ENCODE peak calls at places on chromosomes 1 and 21, in five cellular contexts. K, X, H, Y and P are unnamed samples.
A peak's percentile ranks its signal among the peaks of the same experiment; 100 is the strongest.

GRCh38 chr1:71829346-71829745 is 453.0 kb downstream of the NEGR1 start:
- DNase-seq in Y (no peak), K (no peak), X (no peak), H (no peak), P (no peak)

GRCh38 chr1:185539277-185539943 is 194.8 kb upstream of the HMCN1 start:
- DNase-seq in X (no peak), Y (no peak), H (no peak), K (no peak), P (no peak)

GRCh38 chr1:149888160-149888998 is 11.0 kb upstream of the BOLA1 start:
- DNase-seq in K (peak; percentile 67), Y (peak; percentile 82), H (peak; percentile 91), X (peak; percentile 87), P (peak; percentile 66)

GRCh38 chr21:46118871-46119564 is 21.1 kb downstream of the COL6A2 start:
- DNase-seq in K (no peak), H (no peak), X (no peak), Y (peak; percentile 22), P (no peak)

GRCh38 chr1:40892354-40892753 is 30.2 kb upstream of the CITED4 start:
- DNase-seq in H (no peak), Y (no peak), X (no peak), K (no peak), P (no peak)

GRCh38 chr1:53430779-53431178 is 28.4 kb upstream of the DMRTB1 start:
- DNase-seq in H (no peak), X (no peak), K (no peak), Y (no peak), P (no peak)

GRCh38 chr1:96533820-96534219 is 187.8 kb upstream of the PTBP2 start:
- DNase-seq in X (no peak), K (no peak), Y (no peak), H (no peak), P (no peak)

GRCh38 chr1:169495050-169495740 is 9.5 kb upstream of the SLC19A2 start:
- DNase-seq in X (no peak), Y (no peak), K (no peak), H (peak; percentile 23), P (no peak)

GRCh38 chr1:83508485-83509151 is 490.3 kb downstream of the TTLL7 start:
- DNase-seq in Y (peak; percentile 24), H (peak; percentile 87), K (peak; percentile 13), X (no peak), P (peak; percentile 94)

GRCh38 chr1:219858980-219859379 is 69.4 kb downstream of the SLC30A10 start:
- DNase-seq in H (no peak), X (no peak), Y (no peak), K (no peak), P (no peak)

GRCh38 chr1:85109475-85109874 is 61.2 kb upstream of the MCOLN3 start:
- DNase-seq in X (peak; percentile 57), H (peak; percentile 72), K (peak; percentile 40), Y (peak; percentile 40), P (peak; percentile 46)

GRCh38 chr21:36209626-36210171 is 53.1 kb downstream of the DOP1B start:
- DNase-seq in K (peak; percentile 63), X (peak; percentile 76), H (peak; percentile 77), Y (no peak), P (peak; percentile 28)
- H3K4me3 ChIP-seq in K (no peak overlapping the region), X (no peak overlapping the region), H (no peak overlapping the region), Y (no peak overlapping the region), P (no peak overlapping the region)

GRCh38 chr1:154936416-154937050 is at the start of gene PMVK:
- DNase-seq in H (peak; percentile 98), K (peak; percentile 93), X (peak; percentile 97), Y (peak; percentile 98), P (peak; percentile 87)
- TF ChIP-seq CTCF in H (peak; percentile 38), K (peak; percentile 12), X (no peak), Y (peak; percentile 35), P (no peak)

GRCh38 chr1:3530931-3531818 is 76.7 kb downstream of the ARHGEF16 start:
- DNase-seq in X (peak; percentile 84), H (peak; percentile 68), Y (peak; percentile 76), K (no peak), P (no peak)
- H3K4me3 ChIP-seq in X (peak overlapping the region; percentile 55), H (peak overlapping the region; percentile 76), Y (peak overlapping the region; percentile 75), K (peak overlapping the region; percentile 49), P (peak overlapping the region; percentile 52)

GRCh38 chr1:184493987-184494388 is 107.2 kb downstream of the C1orf21 start:
- DNase-seq in X (no peak), K (no peak), Y (no peak), H (no peak), P (no peak)

GRCh38 chr1:184502154-184502553 is 115.3 kb downstream of the C1orf21 start:
- DNase-seq in X (no peak), K (no peak), Y (no peak), H (no peak), P (no peak)

GRCh38 chr1:184499626-184500025 is 112.8 kb downstream of the C1orf21 start:
- DNase-seq in K (no peak), X (no peak), Y (no peak), H (peak; percentile 22), P (peak; percentile 23)

GRCh38 chr1:184494929-184495328 is 108.1 kb downstream of the C1orf21 start:
- DNase-seq in K (no peak), X (no peak), Y (no peak), H (no peak), P (no peak)

DNA sequence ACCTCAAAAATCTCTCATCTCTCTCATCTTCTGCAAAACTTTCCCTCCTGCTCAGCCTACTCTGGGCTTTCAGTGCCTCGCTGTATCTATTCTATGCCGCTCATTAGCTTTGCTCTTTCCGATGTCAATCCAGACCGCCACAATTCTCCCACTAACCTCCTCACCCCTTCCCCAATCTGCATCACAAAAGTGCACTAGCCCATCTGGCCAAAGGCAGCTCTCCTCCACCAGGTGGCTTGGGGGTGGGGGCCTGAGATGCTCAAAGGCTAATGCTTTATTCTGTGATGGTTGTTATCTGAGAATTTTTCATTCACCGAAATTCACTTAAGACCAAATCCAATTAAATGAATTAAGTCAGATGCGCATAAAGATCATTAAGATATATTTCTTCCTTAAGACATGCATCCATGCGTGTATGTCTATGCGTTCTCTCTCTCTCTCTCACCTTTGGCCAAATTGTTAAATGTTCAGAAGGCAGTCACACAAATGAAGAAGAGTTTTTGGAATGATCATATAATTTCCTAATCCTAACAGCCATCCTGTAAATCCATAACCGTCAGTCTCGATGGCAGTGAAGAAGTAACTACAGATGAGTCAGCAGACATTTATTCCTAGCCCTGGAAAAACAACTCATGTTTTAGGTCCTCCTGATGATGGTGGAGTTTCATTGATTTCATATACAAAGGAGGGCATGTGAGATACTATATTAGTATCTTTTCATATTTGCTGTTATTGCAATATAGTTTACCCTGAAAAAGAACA is 111.3 kb downstream of the C1orf21 start:
- DNase-seq in X (no peak), H (no peak), Y (no peak), K (no peak), P (no peak)
- TF ChIP-seq CTCF in X (no peak), H (no peak), Y (no peak), K (no peak), P (peak; percentile 3)

DNA sequence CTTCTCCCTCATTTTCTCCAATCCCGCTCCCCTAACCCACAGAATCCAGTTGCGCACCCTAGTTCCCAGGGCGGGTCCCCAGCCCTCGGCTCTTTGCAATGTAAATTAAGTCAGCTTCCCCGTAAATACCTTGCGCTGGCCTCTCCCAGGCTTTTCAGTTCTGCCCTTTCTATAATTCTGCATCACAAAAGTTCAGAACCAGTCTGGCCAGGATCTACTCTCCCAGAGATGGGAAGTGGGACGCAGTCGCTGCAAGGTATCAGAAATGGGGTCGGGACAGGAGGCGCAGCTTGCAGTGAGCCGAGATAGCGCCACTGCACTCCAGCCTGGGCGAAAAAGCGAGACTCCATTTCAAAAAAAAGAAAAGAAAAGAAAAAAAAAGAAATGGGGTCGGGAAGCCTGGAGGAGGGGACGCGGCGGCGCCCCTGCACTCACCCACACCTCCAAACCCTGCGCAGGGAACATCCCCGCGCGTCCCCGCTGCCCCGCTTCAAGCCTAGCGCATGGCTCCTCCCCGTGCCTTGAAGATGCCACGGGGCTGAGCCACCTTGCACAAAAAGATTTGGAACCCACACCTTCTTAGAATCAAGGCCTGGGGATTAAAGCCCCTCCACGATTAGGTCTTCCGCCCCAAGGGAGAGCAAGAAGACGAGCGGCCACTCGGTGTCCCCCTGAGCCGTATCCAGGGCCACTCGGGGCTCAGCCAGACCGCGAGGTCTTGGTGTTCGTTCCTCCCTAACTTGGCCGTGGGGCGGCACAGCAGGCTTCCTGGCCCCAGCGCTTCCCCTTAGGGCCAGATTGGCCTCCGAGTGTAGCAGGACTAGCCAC is 27.2 kb upstream of the ITLN2 start:
- DNase-seq in Y (no peak), X (no peak), K (no peak), H (no peak), P (no peak)
- H3K4me3 ChIP-seq in Y (peak overlapping the region; percentile 20), X (no peak overlapping the region), K (peak overlapping the region; percentile 3), H (no peak overlapping the region), P (peak overlapping the region; percentile 2)

GRCh38 chr21:36129219-36129618 is 5.7 kb upstream of the CBR3 start:
- DNase-seq in H (no peak), K (no peak), Y (no peak), X (no peak), P (no peak)

GRCh38 chr21:36127250-36127904 is 7.5 kb upstream of the CBR3 start:
- DNase-seq in K (no peak), X (no peak), Y (no peak), H (no peak), P (no peak)

GRCh38 chr21:36126621-36127110 is 8.2 kb upstream of the CBR3 start:
- DNase-seq in H (no peak), K (no peak), Y (no peak), X (no peak), P (no peak)

GRCh38 chr21:36126166-36126565 is 8.7 kb upstream of the CBR3 start:
- DNase-seq in H (peak; percentile 53), K (no peak), X (no peak), Y (no peak), P (no peak)

GRCh38 chr21:36127977-36128376 is 6.9 kb upstream of the CBR3 start:
- DNase-seq in H (no peak), K (no peak), X (no peak), Y (no peak), P (no peak)
- TF ChIP-seq CTCF in H (no peak), K (no peak), X (peak; percentile 12), Y (no peak), P (no peak)